ENCODE peak calls at places on chromosomes 16 and 17, in eight cellular contexts. M, A, E, K, W, U, O and V are unnamed samples.
A peak's percentile ranks its signal among the peaks of the same experiment; 100 is the strongest.

GRCh38 chr16:22213801-22214200 is 7.7 kb downstream of the EEF2K start:
- DNase-seq in M (no peak), A (no peak), E (no peak), K (no peak), W (no peak), U (no peak), O (no peak), V (no peak)

GRCh38 chr17:55212880-55213279 is 51.9 kb upstream of the HLF start:
- DNase-seq in M (no peak), A (no peak), E (no peak), K (no peak), W (no peak), U (no peak), O (no peak), V (no peak)

GRCh38 chr17:51355314-51356083 is 95.2 kb downstream of the UTP18 start:
- DNase-seq in M (no peak), A (no peak), E (peak; percentile 84), K (no peak), W (no peak), U (peak; percentile 55), O (no peak), V (no peak)

GRCh38 chr17:14092808-14093207 is 23.5 kb downstream of the COX10 start:
- DNase-seq in M (no peak), A (no peak), E (no peak), K (no peak), W (no peak), U (no peak), O (no peak), V (no peak)

GRCh38 chr17:74391771-74392170 is 24.5 kb downstream of the GPR142 start:
- DNase-seq in M (no peak), A (peak; percentile 48), E (no peak), K (no peak), W (no peak), U (no peak), O (no peak), V (no peak)

GRCh38 chr17:5419356-5419958 is at the start of gene NUP88:
- DNase-seq in M (peak; percentile 91), A (peak; percentile 94), E (peak; percentile 96), K (peak; percentile 99), W (peak; percentile 98), U (peak; percentile 98), O (peak; percentile 96), V (peak; percentile 96)

GRCh38 chr17:81578038-81578441 is 25.9 kb upstream of the FAAP100 start:
- DNase-seq in M (no peak), A (no peak), E (no peak), K (no peak), W (no peak), U (no peak), O (no peak), V (no peak)

GRCh38 chr17:55730808-55731207 is 8.1 kb upstream of the TMEM100 start:
- DNase-seq in M (no peak), A (no peak), E (no peak), K (no peak), W (peak; percentile 59), U (no peak), O (no peak), V (no peak)

GRCh38 chr16:28494141-28494851 is at the start of gene APOBR:
- DNase-seq in M (no peak), A (peak; percentile 58), E (no peak), K (peak; percentile 93), W (no peak), U (peak; percentile 83), O (peak; percentile 71), V (peak; percentile 75)

GRCh38 chr17:66347661-66348604 is 45.5 kb downstream of the PRKCA start:
- DNase-seq in M (no peak), A (no peak), E (no peak), K (no peak), W (no peak), U (no peak), O (no peak), V (peak; percentile 53)

GRCh38 chr17:64017381-64017980 is 3.0 kb downstream of the ICAM2 start:
- DNase-seq in M (no peak), A (no peak), E (no peak), K (no peak), W (no peak), U (no peak), O (no peak), V (no peak)

GRCh38 chr17:64019486-64020067 is 856 bp downstream of the ICAM2 start:
- DNase-seq in M (no peak), A (no peak), E (no peak), K (no peak), W (peak; percentile 12), U (no peak), O (no peak), V (no peak)

GRCh38 chr17:64015447-64015846 is 5.0 kb downstream of the ICAM2 start:
- DNase-seq in M (no peak), A (no peak), E (no peak), K (no peak), W (no peak), U (no peak), O (no peak), V (no peak)

GRCh38 chr17:64016974-64017373 is 3.5 kb downstream of the ICAM2 start:
- DNase-seq in M (no peak), A (no peak), E (no peak), K (no peak), W (no peak), U (no peak), O (no peak), V (no peak)

DNA sequence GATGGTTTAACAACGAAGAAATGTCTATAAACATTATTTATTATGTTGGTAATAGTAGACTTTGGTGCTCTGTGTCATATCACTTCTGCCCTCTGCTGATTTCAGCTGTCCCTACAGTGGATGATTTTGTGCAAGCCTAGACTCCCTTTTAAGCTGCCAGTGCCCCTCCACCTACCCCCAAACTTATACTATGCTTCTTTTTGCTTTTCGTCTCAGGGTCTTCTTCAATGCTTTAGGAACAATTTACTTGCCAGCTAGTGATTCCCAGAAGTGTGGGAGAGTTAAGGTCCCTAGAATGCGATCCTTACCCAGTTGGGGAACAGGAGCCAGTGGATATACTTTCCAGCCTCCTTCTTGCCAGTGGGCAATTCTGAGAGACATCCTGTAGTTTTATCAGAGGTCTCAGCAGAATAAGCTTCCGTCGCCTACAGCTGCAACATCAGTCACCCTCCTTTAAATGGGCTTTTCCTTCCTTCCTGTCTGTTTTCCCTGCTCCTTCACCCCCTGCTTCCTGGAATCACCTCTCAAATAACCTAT is 4.1 kb downstream of the ICAM2 start:
- DNase-seq in M (no peak), A (no peak), E (peak; percentile 23), K (no peak), W (no peak), U (no peak), O (no peak), V (no peak)
- H3K4me3 ChIP-seq in M (no peak overlapping the region), A (no peak overlapping the region), E (no peak overlapping the region), K (no peak overlapping the region), W (no peak overlapping the region), U (no peak overlapping the region), O (no peak overlapping the region), V (no peak overlapping the region)

GRCh38 chr16:87363771-87364476 is 19.7 kb downstream of the FBXO31 start:
- DNase-seq in M (no peak), A (peak; percentile 52), E (peak; percentile 83), K (no peak), W (peak; percentile 91), U (peak; percentile 78), O (peak; percentile 63), V (peak; percentile 33)
- TF ChIP-seq POLR2AphosphoS5 in M (no peak), A (peak; percentile 17), E (no peak), K (peak; percentile 52), W (peak; percentile 63), U (no peak), O (no peak), V (peak; percentile 35)

GRCh38 chr17:77288115-77288619 is 147.4 kb downstream of the SEC14L1 start:
- DNase-seq in M (no peak), A (no peak), E (no peak), K (no peak), W (no peak), U (no peak), O (no peak), V (peak; percentile 43)
- TF ChIP-seq EP300 in M (no peak), A (no peak), E (no peak), K (no peak), W (no peak), U (no peak), O (no peak), V (no peak)

DNA sequence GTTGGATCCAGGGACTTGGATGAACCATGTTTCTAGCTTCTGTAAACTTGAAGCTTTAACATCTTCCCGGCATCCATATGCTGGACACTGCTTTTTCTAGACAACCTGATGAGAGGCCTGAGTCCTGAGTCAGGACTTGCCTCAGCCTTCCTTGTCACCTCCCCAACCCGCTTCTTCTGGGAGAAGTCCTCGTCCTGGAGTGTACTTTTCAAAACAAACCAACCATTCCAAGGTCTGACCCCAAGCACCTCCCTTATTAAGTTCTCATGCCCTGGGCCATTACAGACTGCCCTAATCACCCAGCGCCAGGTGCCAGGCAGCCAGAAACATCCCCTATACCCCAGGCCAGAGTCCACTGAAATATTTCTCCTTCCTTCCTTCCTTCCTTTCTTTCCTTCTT is 59.4 kb downstream of the CLEC19A start:
- DNase-seq in M (no peak), A (no peak), E (no peak), K (no peak), W (no peak), U (no peak), O (no peak), V (no peak)
- H3K4me3 ChIP-seq in M (no peak overlapping the region), A (no peak overlapping the region), E (no peak overlapping the region), K (no peak overlapping the region), W (no peak overlapping the region), U (no peak overlapping the region), O (no peak overlapping the region), V (no peak overlapping the region)

GRCh38 chr16:559411-560207 is 585 bp upstream of the PRR35 start:
- DNase-seq in M (no peak), A (no peak), E (peak; percentile 76), K (no peak), W (no peak), U (no peak), O (no peak), V (no peak)

GRCh38 chr16:557463-558297 is 2.5 kb upstream of the PRR35 start:
- DNase-seq in M (no peak), A (no peak), E (no peak), K (no peak), W (no peak), U (no peak), O (no peak), V (no peak)

GRCh38 chr16:560221-560700 is at the start of gene PRR35:
- DNase-seq in M (no peak), A (no peak), E (peak; percentile 64), K (no peak), W (no peak), U (no peak), O (peak; percentile 43), V (no peak)

GRCh38 chr16:559021-559380 is 1.2 kb upstream of the PRR35 start:
- DNase-seq in M (no peak), A (no peak), E (no peak), K (no peak), W (no peak), U (no peak), O (no peak), V (no peak)

GRCh38 chr16:558298-559020 is 1.7 kb upstream of the PRR35 start:
- DNase-seq in M (no peak), A (no peak), E (no peak), K (no peak), W (no peak), U (no peak), O (no peak), V (no peak)
- TF ChIP-seq POLR2AphosphoS5 in M (no peak), A (no peak), E (no peak), K (no peak), W (no peak), U (no peak), O (no peak), V (no peak)

GRCh38 chr17:67452681-67453554 is 75.8 kb downstream of the PITPNC1 start:
- DNase-seq in M (no peak), A (no peak), E (no peak), K (no peak), W (no peak), U (no peak), O (no peak), V (no peak)
- TF ChIP-seq EP300 in M (no peak), A (no peak), E (no peak), K (no peak), W (no peak), U (no peak), O (no peak), V (no peak)